ENCODE peak calls at places on chromosome 13, in five cellular contexts. One of them, this sample, is unnamed.

GRCh38 chr13:83088858-83089257 is 793.4 kb downstream of the SLITRK1 start:
- DNase-seq in K562: no peak
- DNase-seq in HCT116: no peak
- DNase-seq in GM12878: no peak
- DNase-seq in HepG2: no peak
- DNase-seq in this sample: no peak

GRCh38 chr13:110014719-110015118 is 228.3 kb upstream of the IRS2 start:
- DNase-seq in K562: no peak
- DNase-seq in HCT116: no peak
- DNase-seq in GM12878: no peak
- DNase-seq in HepG2: no peak
- DNase-seq in this sample: no peak

GRCh38 chr13:67204731-67205130 is 25.4 kb downstream of the PCDH9 start:
- DNase-seq in K562: no peak
- DNase-seq in HCT116: no peak
- DNase-seq in GM12878: no peak
- DNase-seq in HepG2: no peak
- DNase-seq in this sample: no peak

GRCh38 chr13:68522184-68522583 is 1292.0 kb upstream of the PCDH9 start:
- DNase-seq in K562: no peak
- DNase-seq in HCT116: no peak
- DNase-seq in GM12878: no peak
- DNase-seq in HepG2: no peak
- DNase-seq in this sample: no peak

GRCh38 chr13:25898991-25899390 is 152.8 kb downstream of the SHISA2 start:
- DNase-seq in K562: no peak
- DNase-seq in HCT116: no peak
- DNase-seq in GM12878: no peak
- DNase-seq in HepG2: no peak
- DNase-seq in this sample: no peak

GRCh38 chr13:81929988-81930387 is 1589.1 kb upstream of the SPRY2 start:
- DNase-seq in K562: no peak
- DNase-seq in HCT116: no peak
- DNase-seq in GM12878: no peak
- DNase-seq in HepG2: peak
- DNase-seq in this sample: peak

GRCh38 chr13:100870898-100871297 is 196.3 kb upstream of the TMTC4 start:
- DNase-seq in K562: no peak
- DNase-seq in HCT116: no peak
- DNase-seq in GM12878: no peak
- DNase-seq in HepG2: no peak
- DNase-seq in this sample: peak

GRCh38 chr13:111156421-111156820 is 41.3 kb downstream of the ARHGEF7 start:
- DNase-seq in K562: no peak
- DNase-seq in HCT116: no peak
- DNase-seq in GM12878: no peak
- DNase-seq in HepG2: no peak
- DNase-seq in this sample: no peak

GRCh38 chr13:59299584-59299983 is 864.1 kb downstream of the DIAPH3 start:
- DNase-seq in K562: no peak
- DNase-seq in HCT116: no peak
- DNase-seq in GM12878: no peak
- DNase-seq in HepG2: no peak
- DNase-seq in this sample: no peak

GRCh38 chr13:111211789-111212516 is 96.8 kb downstream of the ARHGEF7 start:
- DNase-seq in K562: no peak
- DNase-seq in HCT116: no peak
- DNase-seq in GM12878: no peak
- DNase-seq in HepG2: no peak
- DNase-seq in this sample: no peak

GRCh38 chr13:97108535-97108910 is 113.6 kb upstream of the MBNL2 start:
- DNase-seq in K562: no peak
- DNase-seq in HCT116: no peak
- DNase-seq in GM12878: no peak
- DNase-seq in HepG2: no peak
- DNase-seq in this sample: no peak

GRCh38 chr13:94711561-94712286 is 621 bp downstream of the SOX21 start:
- DNase-seq in K562: peak
- DNase-seq in HCT116: no peak
- DNase-seq in GM12878: no peak
- DNase-seq in HepG2: no peak
- DNase-seq in this sample: peak
- TF ChIP-seq ZBTB33 in K562: no peak
- TF ChIP-seq ZBTB33 in HCT116: no peak
- TF ChIP-seq ZBTB33 in GM12878: no peak
- TF ChIP-seq ZBTB33 in HepG2: no peak
- TF ChIP-seq ZBTB33 in this sample: no peak

DNA sequence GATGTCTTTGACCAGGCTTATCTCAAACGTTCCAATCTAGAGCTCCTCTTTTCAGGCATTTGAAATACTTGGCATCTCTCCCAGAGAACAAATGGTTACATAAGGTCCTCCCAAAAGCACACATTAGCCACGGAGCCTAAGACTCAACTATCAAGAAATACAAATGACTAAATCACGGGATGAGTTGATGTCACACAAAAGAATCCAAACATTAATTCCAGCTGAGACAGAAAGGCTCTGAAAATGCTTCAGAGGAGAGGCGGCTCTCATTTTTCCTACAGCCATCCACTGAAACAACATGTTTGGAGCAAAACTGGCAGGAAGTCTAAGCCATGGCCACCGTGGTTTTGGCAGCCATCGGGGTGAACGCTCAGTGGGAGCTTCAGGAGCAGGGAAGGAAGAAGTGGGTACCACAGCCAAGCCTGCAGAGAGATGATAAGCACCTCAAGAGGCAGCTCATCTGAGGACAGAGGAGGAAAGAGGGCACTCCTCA is 122.5 kb downstream of the STK24 start:
- DNase-seq in K562: no peak
- DNase-seq in HCT116: no peak
- DNase-seq in GM12878: no peak
- DNase-seq in HepG2: peak
- DNase-seq in this sample: no peak
- TF ChIP-seq ZBTB33 in K562: no peak
- TF ChIP-seq ZBTB33 in HCT116: no peak
- TF ChIP-seq ZBTB33 in GM12878: no peak
- TF ChIP-seq ZBTB33 in HepG2: no peak
- TF ChIP-seq ZBTB33 in this sample: no peak

GRCh38 chr13:44058586-44059238 is 179.0 kb downstream of the LACC1 start:
- DNase-seq in K562: no peak
- DNase-seq in HCT116: no peak
- DNase-seq in GM12878: no peak
- DNase-seq in HepG2: no peak
- DNase-seq in this sample: no peak
- TF ChIP-seq ZBTB33 in K562: no peak
- TF ChIP-seq ZBTB33 in HCT116: no peak
- TF ChIP-seq ZBTB33 in GM12878: no peak
- TF ChIP-seq ZBTB33 in HepG2: no peak
- TF ChIP-seq ZBTB33 in this sample: no peak

GRCh38 chr13:98175823-98176222 is 1.2 kb downstream of the RNF113B start:
- DNase-seq in K562: no peak
- DNase-seq in HCT116: no peak
- DNase-seq in GM12878: no peak
- DNase-seq in HepG2: no peak
- DNase-seq in this sample: no peak

GRCh38 chr13:98174321-98174720 is 2.7 kb downstream of the RNF113B start:
- DNase-seq in K562: no peak
- DNase-seq in HCT116: no peak
- DNase-seq in GM12878: no peak
- DNase-seq in HepG2: no peak
- DNase-seq in this sample: no peak

GRCh38 chr13:98174995-98175394 is 2.1 kb downstream of the RNF113B start:
- DNase-seq in K562: no peak
- DNase-seq in HCT116: no peak
- DNase-seq in GM12878: no peak
- DNase-seq in HepG2: no peak
- DNase-seq in this sample: no peak

GRCh38 chr13:98180092-98180491 is 3.0 kb upstream of the RNF113B start:
- DNase-seq in K562: no peak
- DNase-seq in HCT116: no peak
- DNase-seq in GM12878: no peak
- DNase-seq in HepG2: no peak
- DNase-seq in this sample: no peak

DNA sequence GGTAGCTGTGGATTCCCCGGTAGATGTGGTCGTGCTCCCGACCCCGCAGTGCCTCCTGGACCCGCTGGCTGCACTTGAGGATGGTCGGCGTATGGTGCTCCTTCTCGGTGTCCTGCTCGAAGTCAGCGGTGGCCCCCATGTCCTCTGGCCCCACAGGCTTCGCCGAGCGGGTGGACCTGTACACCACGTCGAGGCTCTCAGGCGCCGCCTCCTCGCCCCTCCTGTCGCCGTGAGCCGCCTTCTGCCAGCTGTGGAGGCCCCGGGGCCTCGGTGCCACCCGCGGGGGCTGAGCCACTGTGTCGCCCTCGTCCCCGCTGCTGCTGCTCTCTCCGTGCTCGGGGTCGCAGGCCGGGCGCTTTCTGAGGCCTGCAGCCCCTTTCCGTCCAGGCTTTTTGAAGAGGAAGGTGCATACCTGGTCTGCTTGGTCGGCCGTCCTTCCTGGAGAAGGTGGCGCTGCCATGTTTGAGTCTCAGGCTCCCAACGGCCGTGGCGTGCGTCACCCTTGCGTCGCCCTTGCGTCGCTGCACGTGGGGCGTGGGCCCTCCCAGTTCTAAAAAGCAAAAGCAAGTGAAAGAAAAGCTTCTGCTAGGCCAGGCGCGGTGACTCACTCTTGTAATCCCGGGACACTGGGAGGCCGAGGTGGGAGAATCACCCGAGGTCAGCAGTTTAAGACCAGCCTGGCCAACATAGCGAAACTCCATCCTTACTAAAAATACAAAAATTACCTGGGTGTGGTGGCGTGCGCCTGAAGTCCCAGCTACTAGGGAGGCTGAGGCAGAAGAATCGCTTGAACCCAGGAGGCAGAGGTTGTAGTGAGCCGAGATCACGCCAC is at the start of gene RNF113B:
- DNase-seq in K562: no peak
- DNase-seq in HCT116: no peak
- DNase-seq in GM12878: no peak
- DNase-seq in HepG2: no peak
- DNase-seq in this sample: no peak
- TF ChIP-seq ZBTB33 in K562: no peak
- TF ChIP-seq ZBTB33 in HCT116: no peak
- TF ChIP-seq ZBTB33 in GM12878: no peak
- TF ChIP-seq ZBTB33 in HepG2: no peak
- TF ChIP-seq ZBTB33 in this sample: no peak

DNA sequence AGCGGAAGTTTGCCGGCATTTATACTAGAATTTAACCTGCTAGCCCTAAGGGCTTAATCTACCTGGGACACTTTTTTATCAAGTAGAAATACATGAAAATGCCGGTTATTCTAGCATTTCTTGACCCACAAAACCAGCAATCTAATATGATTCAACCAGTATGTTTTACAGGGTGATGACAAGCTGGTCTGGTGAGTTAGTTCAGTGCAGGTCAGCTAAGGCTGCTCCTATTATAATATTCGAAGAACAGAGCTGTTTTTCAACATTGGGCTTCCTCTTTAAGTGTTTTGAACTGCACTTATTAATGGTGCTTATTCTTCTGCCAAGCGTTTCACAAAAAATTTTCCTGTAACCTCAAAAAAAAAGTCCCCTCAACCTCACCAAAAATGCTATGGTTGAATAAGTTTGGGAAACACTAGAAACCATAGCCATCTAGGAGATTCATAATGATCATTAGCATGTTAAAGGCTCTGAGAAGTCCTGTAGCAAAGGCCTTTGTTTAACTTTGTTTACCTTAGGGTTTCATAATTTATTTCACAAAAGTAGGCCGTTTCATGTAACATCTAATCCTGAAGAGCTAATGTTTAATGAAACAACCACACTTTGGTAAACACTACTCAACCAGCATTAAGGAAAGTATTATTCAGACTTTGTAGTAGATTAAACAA is 526.6 kb downstream of the KLF12 start:
- DNase-seq in K562: no peak
- DNase-seq in HCT116: no peak
- DNase-seq in GM12878: no peak
- DNase-seq in HepG2: peak
- DNase-seq in this sample: no peak
- TF ChIP-seq ZBTB33 in K562: no peak
- TF ChIP-seq ZBTB33 in HCT116: no peak
- TF ChIP-seq ZBTB33 in GM12878: no peak
- TF ChIP-seq ZBTB33 in HepG2: no peak
- TF ChIP-seq ZBTB33 in this sample: no peak

GRCh38 chr13:36998624-36999041 is 507 bp downstream of the ALG5 start:
- DNase-seq in K562: peak
- DNase-seq in HCT116: no peak
- DNase-seq in GM12878: no peak
- DNase-seq in HepG2: no peak
- DNase-seq in this sample: peak

GRCh38 chr13:36999054-36999927 is at the start of gene ALG5:
- DNase-seq in K562: peak
- DNase-seq in HCT116: peak
- DNase-seq in GM12878: peak
- DNase-seq in HepG2: peak
- DNase-seq in this sample: peak

GRCh38 chr13:36997716-36998427 is 1.3 kb downstream of the ALG5 start:
- DNase-seq in K562: no peak
- DNase-seq in HCT116: no peak
- DNase-seq in GM12878: no peak
- DNase-seq in HepG2: no peak
- DNase-seq in this sample: no peak

GRCh38 chr13:37001921-37002250 is 1.3 kb downstream of the EXOSC8 start:
- DNase-seq in K562: no peak
- DNase-seq in HCT116: no peak
- DNase-seq in GM12878: no peak
- DNase-seq in HepG2: no peak
- DNase-seq in this sample: no peak
- TF ChIP-seq ZBTB33 in K562: no peak
- TF ChIP-seq ZBTB33 in HCT116: no peak
- TF ChIP-seq ZBTB33 in GM12878: no peak
- TF ChIP-seq ZBTB33 in HepG2: no peak
- TF ChIP-seq ZBTB33 in this sample: no peak

GRCh38 chr13:44762946-44763345 is 186.8 kb upstream of the TSC22D1 start:
- DNase-seq in K562: no peak
- DNase-seq in HCT116: no peak
- DNase-seq in GM12878: no peak
- DNase-seq in HepG2: no peak
- DNase-seq in this sample: no peak

GRCh38 chr13:44759723-44760360 is 183.7 kb upstream of the TSC22D1 start:
- DNase-seq in K562: no peak
- DNase-seq in HCT116: no peak
- DNase-seq in GM12878: no peak
- DNase-seq in HepG2: peak
- DNase-seq in this sample: no peak

GRCh38 chr13:44758595-44759221 is 182.6 kb upstream of the TSC22D1 start:
- DNase-seq in K562: no peak
- DNase-seq in HCT116: no peak
- DNase-seq in GM12878: no peak
- DNase-seq in HepG2: peak
- DNase-seq in this sample: no peak

GRCh38 chr13:44759222-44759721 is 183.1 kb upstream of the TSC22D1 start:
- DNase-seq in K562: no peak
- DNase-seq in HCT116: no peak
- DNase-seq in GM12878: no peak
- DNase-seq in HepG2: no peak
- DNase-seq in this sample: no peak

DNA sequence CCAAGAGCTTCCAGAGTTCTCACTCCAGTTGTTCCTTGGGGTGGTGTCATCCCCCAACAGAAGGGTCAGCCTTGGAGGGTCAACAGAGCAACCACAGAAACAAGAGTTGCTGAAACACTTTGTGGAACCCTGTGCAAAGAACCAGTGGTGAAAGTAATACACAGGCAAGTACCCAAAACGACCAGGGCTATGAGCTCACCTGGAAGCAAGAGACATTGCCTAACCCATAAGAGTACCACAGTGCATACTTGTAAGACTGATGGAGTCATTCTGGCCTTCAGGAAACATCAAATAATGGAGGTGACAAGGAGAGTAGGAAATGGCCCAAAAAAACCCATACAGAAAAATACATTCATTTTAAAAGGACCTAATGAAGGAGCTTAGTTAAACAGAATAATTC is 184.3 kb upstream of the TSC22D1 start:
- DNase-seq in K562: no peak
- DNase-seq in HCT116: no peak
- DNase-seq in GM12878: no peak
- DNase-seq in HepG2: no peak
- DNase-seq in this sample: no peak
- TF ChIP-seq ZBTB33 in K562: no peak
- TF ChIP-seq ZBTB33 in HCT116: no peak
- TF ChIP-seq ZBTB33 in GM12878: no peak
- TF ChIP-seq ZBTB33 in HepG2: no peak
- TF ChIP-seq ZBTB33 in this sample: no peak